ENCODE peak calls at places on chromosomes 3 and 15, in five cellular contexts. J is NCI-H2107, L is HuH-7, E is iris pigment epithelial cell, F is HCT116. Z is an unnamed sample.

GRCh38 chr15:31482122-31482922 is 155.7 kb downstream of the KLF13 start:
- DNase-seq in J (no peak), L (no peak), E (no peak), F (no peak), Z (no peak)

GRCh38 chr3:67655364-67656121 is 1.1 kb upstream of the SUCLG2 start:
- DNase-seq in J (no peak), L (no peak), E (no peak), F (no peak), Z (peak)

GRCh38 chr3:182508896-182509295 is 284.4 kb upstream of the ATP11B start:
- DNase-seq in J (peak), L (no peak), E (no peak), F (no peak), Z (no peak)

GRCh38 chr3:123597561-123597960 is 12.7 kb upstream of the HACD2 start:
- DNase-seq in J (no peak), L (no peak), E (no peak), F (no peak), Z (no peak)

GRCh38 chr3:112086018-112086854 is at the start of gene C3orf52:
- DNase-seq in J (peak), L (peak), E (peak), F (peak), Z (peak)

GRCh38 chr3:174101244-174101643 is 703.7 kb downstream of the NLGN1 start:
- DNase-seq in J (no peak), L (no peak), E (peak), F (no peak), Z (no peak)

GRCh38 chr3:152121292-152121654 is 147.5 kb upstream of the MBNL1 start:
- DNase-seq in J (no peak), L (no peak), E (peak), F (no peak), Z (no peak)

GRCh38 chr3:128449111-128449638 is 17.5 kb downstream of the DNAJB8 start:
- DNase-seq in J (no peak), L (no peak), E (no peak), F (no peak), Z (no peak)

GRCh38 chr3:114093596-114093995 is 37.1 kb downstream of the QTRT2 start:
- DNase-seq in J (no peak), L (no peak), E (peak), F (peak), Z (no peak)

GRCh38 chr15:39269821-39270220 is 311.1 kb upstream of the THBS1 start:
- DNase-seq in J (no peak), L (no peak), E (no peak), F (no peak), Z (peak)

GRCh38 chr3:78610462-78611125 is 1157.2 kb downstream of the ROBO1 start:
- DNase-seq in J (no peak), L (no peak), E (peak), F (no peak), Z (no peak)